ENCODE peak calls at places on chromosomes 13 and 19, in nine cellular contexts. W is psoas muscle; Q is CD8-positive, alpha-beta memory T cell; I is heart right ventricle; Z is H9; S is fibroblast of lung; L is esophagus squamous epithelium; K is lung; P is Peyer's patch. J is an unnamed sample.

GRCh38 chr13:70330697-70331361 is 222.6 kb upstream of the KLHL1 start:
- DNase-seq in S (no peak), K (no peak), W (no peak), Z (no peak), I (no peak), P (no peak), L (no peak), Q (no peak), J (no peak)

GRCh38 chr19:43105496-43105895 is 23.0 kb upstream of the PSG2 start:
- DNase-seq in K (no peak), I (no peak), Z (no peak), L (no peak), Q (no peak), W (no peak), P (no peak), S (no peak), J (no peak)

GRCh38 chr13:110412132-110412912 is 105.2 kb downstream of the COL4A2 start:
- DNase-seq in L (no peak), S (peak; percentile 100), Q (no peak), I (peak; percentile 84), K (peak; percentile 82), Z (peak; percentile 82), W (peak; percentile 86), P (peak; percentile 81), J (peak; percentile 75)

GRCh38 chr19:41386442-41386841 is 10.1 kb downstream of the TMEM91 start:
- DNase-seq in K (no peak), I (no peak), Q (no peak), W (no peak), Z (no peak), L (no peak), S (no peak), P (no peak), J (no peak)

GRCh38 chr13:53216767-53217166 is 188.2 kb downstream of the OLFM4 start:
- DNase-seq in L (no peak), P (no peak), I (no peak), W (no peak), Q (no peak), S (no peak), K (no peak), Z (no peak), J (no peak)

GRCh38 chr13:80562423-80562822 is 221.5 kb upstream of the SPRY2 start:
- DNase-seq in S (no peak), L (no peak), I (no peak), Q (no peak), Z (no peak), K (no peak), W (no peak), P (no peak), J (no peak)

GRCh38 chr19:1910169-1910568 is 5.0 kb downstream of the ADAT3 start:
- DNase-seq in Z (no peak), S (peak; percentile 12), P (no peak), W (no peak), I (no peak), Q (no peak), K (no peak), L (no peak), J (no peak)

GRCh38 chr13:25608181-25608580 is 236.4 kb downstream of the ATP8A2 start:
- DNase-seq in K (no peak), W (no peak), L (no peak), Z (no peak), I (no peak), P (no peak), S (no peak), Q (no peak), J (no peak)

GRCh38 chr19:39409886-39410619 is 2.4 kb upstream of the PLEKHG2 start:
- DNase-seq in Z (no peak), Q (peak; percentile 85), I (peak; percentile 87), P (peak; percentile 86), L (no peak), K (peak; percentile 75), S (peak; percentile 91), W (peak; percentile 87), J (no peak)

GRCh38 chr19:39409207-39409885 is 2.7 kb downstream of the ZFP36 start:
- DNase-seq in K (peak; percentile 95), Z (peak; percentile 97), W (peak; percentile 95), S (no peak), Q (peak; percentile 90), P (peak; percentile 97), L (peak; percentile 79), I (peak; percentile 94), J (peak; percentile 69)

GRCh38 chr19:39407394-39407643 is 672 bp downstream of the ZFP36 start:
- DNase-seq in S (no peak), W (no peak), L (peak; percentile 39), P (no peak), K (peak; percentile 56), Q (no peak), Z (no peak), I (no peak), J (no peak)

GRCh38 chr19:39407644-39408391 is 1.2 kb downstream of the ZFP36 start:
- DNase-seq in K (peak; percentile 67), Z (no peak), W (peak; percentile 51), Q (peak; percentile 91), L (no peak), I (peak; percentile 47), S (peak; percentile 46), P (peak; percentile 83), J (no peak)

DNA sequence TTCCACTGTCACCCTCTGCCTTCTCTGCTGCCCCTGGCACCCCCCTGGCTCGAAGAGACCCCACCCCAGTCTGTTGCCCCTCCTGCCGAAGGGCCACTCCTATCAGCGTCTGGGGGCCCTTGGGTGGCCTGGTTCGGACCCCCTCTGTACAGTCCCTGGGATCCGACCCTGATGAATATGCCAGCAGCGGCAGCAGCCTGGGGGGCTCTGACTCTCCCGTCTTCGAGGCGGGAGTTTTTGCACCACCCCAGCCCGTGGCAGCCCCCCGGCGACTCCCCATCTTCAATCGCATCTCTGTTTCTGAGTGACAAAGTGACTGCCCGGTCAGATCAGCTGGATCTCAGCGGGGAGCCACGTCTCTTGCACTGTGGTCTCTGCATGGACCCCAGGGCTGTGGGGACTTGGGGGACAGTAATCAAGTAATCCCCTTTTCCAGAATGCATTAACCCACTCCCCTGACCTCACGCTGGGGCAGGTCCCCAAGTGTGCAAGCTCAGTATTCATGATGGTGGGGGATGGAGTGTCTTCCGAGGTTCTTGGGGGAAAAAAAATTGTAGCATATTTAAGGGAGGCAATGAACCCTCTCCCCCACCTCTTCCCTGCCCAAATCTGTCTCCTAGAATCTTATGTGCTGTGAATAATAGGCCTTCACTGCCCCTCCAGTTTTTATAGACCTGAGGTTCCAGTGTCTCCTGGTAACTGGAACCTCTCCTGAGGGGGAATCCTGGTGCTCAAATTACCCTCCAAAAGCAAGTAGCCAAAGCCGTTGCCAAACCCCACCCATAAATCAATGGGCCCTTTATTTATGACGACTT is 2.0 kb downstream of the ZFP36 start:
- DNase-seq in Z (no peak), P (no peak), L (no peak), I (no peak), K (no peak), Q (peak; percentile 59), W (no peak), S (peak; percentile 70), J (no peak)
- H3K27ac ChIP-seq in Z (no peak overlapping the region), P (peak overlapping the region; percentile 99), L (peak overlapping the region; percentile 99), I (peak overlapping the region; percentile 100), K (peak overlapping the region; percentile 100), Q (peak overlapping the region; percentile 97), W (peak overlapping the region; percentile 96), S (peak overlapping the region; percentile 97), J (peak overlapping the region; percentile 100)

GRCh38 chr13:51808811-51809210 is 4.8 kb upstream of the DHRS12 start:
- DNase-seq in L (no peak), K (no peak), Q (no peak), W (no peak), S (no peak), I (no peak), P (no peak), Z (no peak), J (no peak)
- H3K4me1 ChIP-seq in L (peaks cover 21% of the 10 kb centered on the region), K (peaks cover 1% of the 10 kb centered on the region), Q (peaks cover 28% of the 10 kb centered on the region), W (no peaks in the 10 kb centered on the region), S (no peaks in the 10 kb centered on the region), I (peaks cover 12% of the 10 kb centered on the region), P (no peaks in the 10 kb centered on the region), Z (peaks cover 3% of the 10 kb centered on the region), J (peaks cover 3% of the 10 kb centered on the region)

GRCh38 chr19:18789422-18789832 is 1.7 kb downstream of the COMP start:
- DNase-seq in L (no peak), K (no peak), P (no peak), Q (no peak), W (no peak), S (no peak), I (no peak), Z (peak; percentile 30), J (no peak)
- H3K27me3 ChIP-seq in L (peaks cover 44% of the 10 kb centered on the region), K (no peaks in the 10 kb centered on the region), P (peaks cover 48% of the 10 kb centered on the region), Q (peaks cover 30% of the 10 kb centered on the region), W (peaks cover 86% of the 10 kb centered on the region), S (peaks cover 54% of the 10 kb centered on the region), I (peaks cover 92% of the 10 kb centered on the region), Z (peaks cover 89% of the 10 kb centered on the region), J (peaks cover 26% of the 10 kb centered on the region)

GRCh38 chr13:73521291-73521626 is 462.5 kb downstream of the KLF5 start:
- DNase-seq in Z (no peak), I (no peak), Q (no peak), K (no peak), L (no peak), S (no peak), W (no peak), P (peak; percentile 43), J (no peak)

GRCh38 chr13:73521970-73522549 is 463.3 kb downstream of the KLF5 start:
- DNase-seq in Z (no peak), S (no peak), W (no peak), P (no peak), Q (no peak), I (no peak), L (no peak), K (no peak), J (no peak)

GRCh38 chr13:73519720-73520119 is 460.9 kb downstream of the KLF5 start:
- DNase-seq in K (no peak), Q (no peak), Z (no peak), W (no peak), S (no peak), P (no peak), I (no peak), L (no peak), J (no peak)

GRCh38 chr13:73522937-73523336 is 464.1 kb downstream of the KLF5 start:
- DNase-seq in W (no peak), K (no peak), Z (peak; percentile 41), I (no peak), Q (no peak), S (no peak), P (no peak), L (no peak), J (no peak)

GRCh38 chr13:73520566-73521290 is 461.9 kb downstream of the KLF5 start:
- DNase-seq in W (no peak), L (no peak), P (no peak), I (no peak), Z (no peak), Q (no peak), K (no peak), S (no peak), J (no peak)
- H3K27ac ChIP-seq in W (no peak overlapping the region), L (no peak overlapping the region), P (no peak overlapping the region), I (no peak overlapping the region), Z (no peak overlapping the region), Q (no peak overlapping the region), K (no peak overlapping the region), S (no peak overlapping the region), J (no peak overlapping the region)

GRCh38 chr19:38684862-38685665 is 37.6 kb downstream of the ACTN4 start:
- DNase-seq in Z (no peak), W (no peak), S (no peak), K (no peak), P (no peak), L (no peak), I (no peak), Q (no peak), J (no peak)
- H3K4me1 ChIP-seq in Z (peaks cover 15% of the 10 kb centered on the region), W (peaks cover 87% of the 10 kb centered on the region), S (peaks cover 46% of the 10 kb centered on the region), K (peaks cover 47% of the 10 kb centered on the region), P (peaks cover 7% of the 10 kb centered on the region), L (peaks cover 100% of the 10 kb centered on the region), I (peaks cover 90% of the 10 kb centered on the region), Q (peaks cover 64% of the 10 kb centered on the region), J (peaks cover 98% of the 10 kb centered on the region)

GRCh38 chr13:29081036-29081435 is 260.9 kb downstream of the MTUS2 start:
- DNase-seq in P (no peak), K (no peak), L (no peak), S (no peak), Q (no peak), W (no peak), I (no peak), Z (no peak), J (no peak)
- H3K27me3 ChIP-seq in P (no peaks in the 10 kb centered on the region), K (no peaks in the 10 kb centered on the region), L (no peaks in the 10 kb centered on the region), S (no peaks in the 10 kb centered on the region), Q (no peaks in the 10 kb centered on the region), W (no peaks in the 10 kb centered on the region), I (no peaks in the 10 kb centered on the region), Z (no peaks in the 10 kb centered on the region), J (no peaks in the 10 kb centered on the region)

J was measured in thoracic aorta.